ENCODE peak calls at places on chromosomes 13 and 19, in six cellular contexts. O is AG09309, V is K562, M is neural progenitor cell, X is GM12865, K is HFF-Myc. F is an unnamed sample.

GRCh38 chr19:6577410-6578125 is 13.4 kb downstream of the CD70 start:
- DNase-seq in X (peak), V (peak), K (peak), O (no peak), M (no peak), F (no peak)

GRCh38 chr13:71015021-71015420 is 852.0 kb downstream of the DACH1 start:
- DNase-seq in M (no peak), X (no peak), V (peak), O (no peak), K (no peak), F (no peak)

GRCh38 chr19:343941-344624 is 513 bp downstream of the MIER2 start:
- DNase-seq in V (peak), O (no peak), M (peak), X (peak), K (no peak), F (no peak)

GRCh38 chr19:50978772-50979390 is 4.8 kb downstream of the KLK7 start:
- DNase-seq in M (no peak), X (no peak), O (no peak), V (no peak), K (no peak), F (no peak)

GRCh38 chr13:111922086-111922485 is 144.9 kb upstream of the SOX1 start:
- DNase-seq in O (no peak), M (no peak), X (no peak), K (no peak), V (no peak), F (no peak)

GRCh38 chr13:114212096-114212495 is 22.6 kb upstream of the CDC16 start:
- DNase-seq in V (no peak), O (no peak), K (no peak), M (no peak), X (no peak), F (no peak)

GRCh38 chr19:38451036-38451435 is 17.5 kb downstream of the RYR1 start:
- DNase-seq in K (no peak), X (no peak), O (no peak), V (no peak), M (no peak), F (no peak)

GRCh38 chr19:2734589-2735288 is 5.1 kb downstream of the SLC39A3 start:
- DNase-seq in M (no peak), V (no peak), X (no peak), K (no peak), O (no peak), F (no peak)

GRCh38 chr13:96527497-96527896 is 437.6 kb downstream of the HS6ST3 start:
- DNase-seq in M (no peak), X (no peak), K (no peak), O (no peak), V (no peak), F (no peak)

GRCh38 chr13:112725346-112726017 is 35.6 kb downstream of the ATP11A start:
- DNase-seq in V (no peak), K (no peak), X (peak), O (no peak), M (no peak), F (no peak)

GRCh38 chr19:2455481-2456300 is 1.1 kb downstream of the LMNB2 start:
- DNase-seq in O (no peak), X (peak), K (no peak), V (peak), M (peak), F (peak)

GRCh38 chr13:65724261-65724660 is 1505.9 kb downstream of the PCDH9 start:
- DNase-seq in K (peak), X (no peak), O (peak), M (no peak), V (no peak), F (no peak)

GRCh38 chr19:46384396-46384795 is 29.0 kb downstream of the CCDC8 start:
- DNase-seq in O (no peak), X (no peak), V (no peak), K (no peak), M (no peak), F (no peak)

GRCh38 chr13:34993470-34993869 is 51.4 kb downstream of the NBEA start:
- DNase-seq in X (no peak), K (no peak), O (no peak), V (no peak), M (no peak), F (no peak)

GRCh38 chr13:97749174-97749573 is 204.3 kb upstream of the IPO5 start:
- DNase-seq in O (no peak), M (no peak), V (peak), X (peak), K (peak), F (no peak)

GRCh38 chr19:38537071-38537847 is 80.5 kb downstream of the MAP4K1 start:
- DNase-seq in O (no peak), M (no peak), K (no peak), V (no peak), X (no peak), F (no peak)

GRCh38 chr19:8334458-8335342 is 8.4 kb downstream of the KANK3 start:
- DNase-seq in M (peak), V (peak), O (no peak), X (peak), K (no peak), F (peak)

GRCh38 chr19:41957838-41958366 is 1.2 kb downstream of the RABAC1 start:
- DNase-seq in M (peak), O (peak), X (peak), K (peak), V (peak), F (peak)

GRCh38 chr19:33640773-33641172 is 19.0 kb downstream of the CHST8 start:
- DNase-seq in X (no peak), V (no peak), O (no peak), K (no peak), M (no peak), F (no peak)

GRCh38 chr19:41816761-41817160 is 20.4 kb downstream of the CEACAM3 start:
- DNase-seq in V (no peak), M (no peak), K (no peak), X (no peak), O (no peak), F (no peak)

GRCh38 chr13:71149498-71150363 is 717.3 kb downstream of the DACH1 start:
- DNase-seq in K (no peak), X (no peak), M (no peak), O (no peak), V (no peak), F (no peak)

GRCh38 chr13:110916671-110917142 is 1.8 kb upstream of the ANKRD10 start:
- DNase-seq in K (no peak), V (no peak), X (no peak), O (peak), M (no peak), F (no peak)

GRCh38 chr19:36049080-36049698 is 4.9 kb downstream of the THAP8 start:
- DNase-seq in M (no peak), V (no peak), O (no peak), X (no peak), K (no peak), F (no peak)

GRCh38 chr19:51784922-51785690 is 9.9 kb upstream of the FPR3 start:
- DNase-seq in O (peak), V (peak), M (no peak), K (no peak), X (peak), F (no peak)

GRCh38 chr13:66102864-66103263 is 1127.3 kb downstream of the PCDH9 start:
- DNase-seq in M (no peak), K (no peak), O (no peak), X (no peak), V (no peak), F (no peak)

GRCh38 chr19:17340302-17340870 is 3.0 kb downstream of the GTPBP3 start:
- DNase-seq in O (no peak), V (no peak), M (peak), X (peak), K (no peak), F (no peak)

GRCh38 chr19:38617764-38618589 is at the start of gene MAP4K1:
- DNase-seq in K (no peak), M (peak), X (peak), V (peak), O (no peak), F (no peak)

GRCh38 chr19:2695288-2695866 is 7.1 kb downstream of the GNG7 start:
- DNase-seq in O (no peak), M (no peak), V (no peak), K (no peak), X (no peak), F (no peak)

GRCh38 chr13:60619461-60619860 is 222.4 kb downstream of the TDRD3 start:
- DNase-seq in X (no peak), M (no peak), K (no peak), V (no peak), O (no peak), F (no peak)

GRCh38 chr19:52590728-52591127 is 20.6 kb downstream of the ZNF701 start:
- DNase-seq in X (no peak), K (no peak), O (no peak), V (no peak), M (peak), F (no peak)

GRCh38 chr19:43672061-43672679 is 2.2 kb upstream of the PLAUR start:
- DNase-seq in M (peak), V (no peak), K (no peak), X (no peak), O (no peak), F (no peak)

GRCh38 chr13:54845351-54845965 is 1816.8 kb downstream of the OLFM4 start:
- DNase-seq in X (no peak), V (no peak), K (no peak), M (peak), O (no peak), F (no peak)

GRCh38 chr13:41053384-41053826 is 7.9 kb upstream of the WBP4 start:
- DNase-seq in O (peak), K (no peak), V (peak), M (no peak), X (peak), F (no peak)

GRCh38 chr19:51292971-51293370 is 18.5 kb upstream of the IGLON5 start:
- DNase-seq in K (no peak), X (no peak), M (peak), O (no peak), V (no peak), F (no peak)

GRCh38 chr19:45768644-45769053 is 403 bp downstream of the SIX5 start:
- DNase-seq in O (no peak), X (peak), V (peak), M (peak), K (no peak), F (no peak)

GRCh38 chr13:106391271-106391670 is 144.2 kb downstream of the EFNB2 start:
- DNase-seq in K (no peak), M (no peak), V (no peak), X (no peak), O (no peak), F (no peak)

GRCh38 chr13:27868639-27869435 is 51.0 kb upstream of the PDX1 start:
- DNase-seq in X (peak), K (no peak), M (peak), V (no peak), O (no peak), F (no peak)

DNA sequence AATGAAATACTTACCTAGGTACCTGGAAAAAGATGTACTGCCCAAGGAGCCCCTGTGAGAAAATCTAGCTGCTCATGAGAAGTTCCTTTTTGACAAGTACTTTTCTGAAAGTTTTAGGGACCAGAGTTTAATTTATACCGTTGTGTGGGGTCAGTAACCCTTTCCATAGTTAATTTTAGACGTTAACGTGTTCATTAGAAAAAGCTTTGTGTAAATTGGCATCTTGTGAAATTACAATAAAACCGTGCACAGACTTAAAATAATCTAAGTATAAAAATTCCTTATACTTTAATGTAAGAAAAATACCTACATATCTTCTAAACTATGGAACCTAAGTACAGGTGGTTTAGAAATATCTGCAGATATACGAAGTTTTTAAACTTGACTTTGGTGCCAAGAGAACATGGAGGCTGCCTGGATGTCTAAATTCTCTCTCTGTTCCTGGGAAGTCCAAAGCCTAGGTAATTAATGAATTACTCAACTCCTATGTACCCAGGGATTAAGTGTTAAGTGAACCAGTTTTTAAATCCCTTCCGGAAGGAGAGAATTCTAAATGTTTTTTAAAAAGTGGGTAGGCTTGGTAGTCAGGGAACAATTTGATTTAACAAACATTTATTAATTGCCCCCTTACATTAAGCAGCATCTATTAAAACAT is 50.2 kb upstream of the PDX1 start:
- DNase-seq in X (no peak), V (no peak), O (no peak), K (no peak), M (no peak), F (no peak)
- TF ChIP-seq CTCF in X (no peak), V (no peak), O (no peak), K (no peak), M (peak), F (no peak)

GRCh38 chr13:23905766-23906165 is 8.5 kb upstream of the C1QTNF9B start:
- DNase-seq in K (no peak), X (no peak), V (no peak), M (no peak), O (no peak), F (no peak)
- TF ChIP-seq CTCF in K (no peak), X (no peak), V (no peak), M (no peak), O (no peak), F (no peak)

DNA sequence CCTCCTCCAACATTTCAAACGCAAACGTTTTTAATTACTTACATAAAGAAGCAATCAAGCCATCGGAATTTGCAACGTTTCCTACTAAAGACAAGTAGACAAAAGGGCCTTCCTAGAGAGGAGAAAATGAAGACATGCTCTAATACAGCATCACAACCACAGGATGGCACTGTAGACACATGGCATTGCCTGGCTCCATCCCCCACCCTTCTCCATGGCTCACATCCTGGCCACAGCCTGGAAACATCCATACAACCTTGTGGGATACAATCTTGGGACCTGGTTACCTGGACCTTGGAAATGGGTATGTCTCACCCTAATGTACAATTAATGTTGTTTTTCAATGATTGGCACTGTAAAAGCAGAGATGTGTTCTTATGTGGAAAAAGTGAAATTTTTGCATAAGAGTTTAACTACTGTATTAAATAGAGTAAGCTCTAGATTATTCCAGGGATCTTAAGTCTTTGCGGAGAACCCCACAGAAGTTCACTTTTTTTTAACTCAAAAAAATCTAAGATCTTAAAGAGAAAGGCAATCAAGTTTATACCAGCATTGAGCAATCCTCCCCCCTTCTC is 21.5 kb downstream of the EBPL start:
- DNase-seq in K (peak), O (no peak), V (peak), X (peak), M (peak), F (peak)
- TF ChIP-seq CTCF in K (peak), O (peak), V (peak), X (peak), M (peak), F (peak)

DNA sequence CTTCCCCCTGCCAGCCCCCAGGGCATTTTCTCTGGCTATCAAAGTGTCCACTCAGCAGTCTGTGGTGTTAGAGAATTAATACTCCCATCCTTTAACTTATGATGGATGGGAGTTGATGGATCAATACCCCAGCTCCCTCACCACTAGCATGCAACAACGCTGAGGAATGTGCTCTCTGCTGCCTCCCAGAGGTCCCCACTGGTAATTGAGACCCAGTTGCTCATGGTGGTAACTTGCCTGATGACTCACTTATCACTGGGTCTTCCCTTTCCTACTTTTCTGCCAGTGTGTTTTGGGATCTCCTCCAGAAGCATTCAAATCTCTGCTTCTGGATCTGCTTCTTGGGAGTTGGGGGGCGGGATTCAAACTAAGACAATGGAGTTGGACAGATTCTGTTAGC is 20.3 kb upstream of the CACNA1A start:
- DNase-seq in M (peak), X (peak), V (peak), O (no peak), K (peak), F (no peak)
- TF ChIP-seq CTCF in M (peak), X (peak), V (peak), O (peak), K (peak), F (peak)

DNA sequence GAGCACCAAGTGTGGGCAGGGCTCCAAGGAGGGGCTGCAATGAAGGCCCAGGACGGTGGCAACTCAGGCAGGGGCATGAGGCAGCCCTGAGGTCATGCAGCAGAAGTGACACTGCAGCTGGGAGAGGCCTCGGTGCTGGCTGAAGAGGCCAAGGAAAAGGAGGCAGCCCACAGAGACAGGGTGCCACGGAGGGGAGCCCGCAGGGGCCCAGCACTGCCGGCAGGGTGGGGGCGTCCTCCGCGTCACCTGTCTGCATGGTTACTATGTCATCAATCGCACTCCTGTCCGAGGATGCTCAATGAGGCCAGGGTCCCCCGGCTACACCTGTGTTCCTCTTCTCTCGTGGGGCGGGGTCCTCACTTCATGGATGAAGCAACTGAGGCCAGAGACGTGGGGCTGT is 123.1 kb downstream of the TUBA3C start:
- DNase-seq in O (no peak), M (no peak), V (no peak), K (no peak), X (no peak), F (no peak)
- TF ChIP-seq CTCF in O (no peak), M (no peak), V (no peak), K (no peak), X (no peak), F (no peak)

GRCh38 chr19:12648088-12648487 is 18.5 kb downstream of the MAN2B1 start:
- DNase-seq in O (no peak), K (no peak), V (peak), X (no peak), M (no peak), F (no peak)
- TF ChIP-seq CTCF in O (peak), K (peak), V (peak), X (no peak), M (peak), F (no peak)

GRCh38 chr13:23352161-23352560 is 81.3 kb downstream of the SACS start:
- DNase-seq in K (no peak), V (no peak), M (no peak), O (no peak), X (no peak), F (no peak)

GRCh38 chr13:23359882-23360281 is 73.6 kb downstream of the SACS start:
- DNase-seq in X (no peak), V (no peak), M (no peak), K (no peak), O (no peak), F (no peak)

GRCh38 chr13:23354520-23354919 is 79.0 kb downstream of the SACS start:
- DNase-seq in V (no peak), O (no peak), X (no peak), K (no peak), M (no peak), F (no peak)

GRCh38 chr13:23356368-23356767 is 77.1 kb downstream of the SACS start:
- DNase-seq in M (no peak), X (no peak), K (no peak), V (no peak), O (no peak), F (no peak)

DNA sequence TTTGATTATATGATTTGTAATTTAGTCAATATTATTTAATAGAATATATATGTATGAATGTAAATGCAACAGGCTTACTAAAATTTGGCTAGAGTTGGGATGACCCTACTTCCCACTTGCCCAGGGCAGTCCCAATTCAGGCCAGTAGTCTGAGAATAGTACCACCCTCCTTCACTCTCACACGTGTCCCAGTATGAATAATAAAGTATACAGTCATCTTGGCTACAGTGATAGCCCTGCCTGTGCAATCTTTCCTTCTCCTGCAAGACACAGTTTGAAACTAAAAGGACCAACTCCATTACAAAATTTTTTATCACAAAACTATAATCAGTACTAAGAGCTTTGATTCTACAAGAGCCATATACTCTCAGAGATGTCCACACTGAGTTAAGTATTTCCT is 76.2 kb downstream of the SACS start:
- DNase-seq in K (no peak), X (no peak), O (no peak), M (no peak), V (no peak), F (no peak)
- TF ChIP-seq CTCF in K (no peak), X (no peak), O (no peak), M (no peak), V (no peak), F (no peak)

GRCh38 chr19:21474671-21475181 is 30.7 kb upstream of the ZNF429 start:
- DNase-seq in O (no peak), M (peak), X (peak), K (no peak), V (no peak), F (peak)
- TF ChIP-seq CTCF in O (no peak), M (no peak), X (no peak), K (no peak), V (no peak), F (peak)

F was measured in progenitor cell of endocrine pancreas.